ENCODE peak calls at places on chromosomes 4 and X, in nine cellular contexts. I is CD4-positive, alpha-beta T cell; B is tibial nerve; F is cardiac fibroblast; N is A549; P is retinal pigment epithelial cell; Q is GM12865; Y is HFFc6; J is right lobe of liver. K is an unnamed sample.

GRCh38 chrX:115324194-115324593 is 34.7 kb downstream of the LUZP4 start:
- DNase-seq in I (no peak), B (peak), F (no peak), N (no peak), P (no peak), Q (no peak), Y (no peak), J (no peak), K (peak)

GRCh38 chrX:52574416-52575275 is 57.8 kb upstream of the XAGE1B start:
- DNase-seq in I (no peak), B (no peak), F (peak), N (peak), P (peak), Q (peak), Y (peak), J (no peak), K (peak)

GRCh38 chr4:63123441-63123840 is 1285.8 kb downstream of the TECRL start:
- DNase-seq in I (no peak), B (no peak), F (no peak), N (peak), P (no peak), Q (no peak), Y (no peak), J (no peak), K (no peak)

GRCh38 chr4:181855307-181855706 is 387.9 kb upstream of the TENM3 start:
- DNase-seq in I (no peak), B (no peak), F (peak), N (no peak), P (no peak), Q (no peak), Y (no peak), J (no peak), K (no peak)

GRCh38 chrX:106875151-106875550 is 28.0 kb downstream of the RIPPLY1 start:
- DNase-seq in I (no peak), B (no peak), F (peak), N (no peak), P (no peak), Q (no peak), Y (no peak), J (no peak), K (no peak)

GRCh38 chr4:3285558-3286334 is 7.1 kb upstream of the RGS12 start:
- DNase-seq in I (no peak), B (no peak), F (peak), N (no peak), P (no peak), Q (no peak), Y (no peak), J (peak), K (no peak)

GRCh38 chr4:76663794-76664193 is 228.8 kb downstream of the SHROOM3 start:
- DNase-seq in I (no peak), B (no peak), F (no peak), N (no peak), P (no peak), Q (no peak), Y (no peak), J (no peak), K (no peak)

GRCh38 chrX:147570483-147570882 is 341.2 kb upstream of the FMR1 start:
- DNase-seq in I (no peak), B (no peak), F (no peak), N (no peak), P (no peak), Q (no peak), Y (no peak), J (no peak), K (no peak)

GRCh38 chrX:153935326-153935851 is 552 bp upstream of the NAA10 start:
- DNase-seq in I (no peak), B (no peak), F (no peak), N (no peak), P (no peak), Q (no peak), Y (no peak), J (no peak), K (no peak)

GRCh38 chrX:56978172-56978571 is 17.2 kb downstream of the SPIN3 start:
- DNase-seq in I (peak), B (peak), F (peak), N (peak), P (peak), Q (peak), Y (peak), J (no peak), K (peak)

GRCh38 chrX:50081282-50081955 is 119.4 kb downstream of the AKAP4 start:
- DNase-seq in I (no peak), B (no peak), F (peak), N (peak), P (no peak), Q (peak), Y (no peak), J (peak), K (peak)

GRCh38 chr4:23333946-23334878 is 555.6 kb downstream of the PPARGC1A start:
- DNase-seq in I (peak), B (peak), F (peak), N (peak), P (peak), Q (peak), Y (no peak), J (no peak), K (peak)

GRCh38 chr4:147122697-147123472 is 177.2 kb upstream of the TTC29 start:
- DNase-seq in I (no peak), B (no peak), F (no peak), N (no peak), P (no peak), Q (no peak), Y (no peak), J (no peak), K (no peak)

GRCh38 chr4:48490680-48491513 is 845 bp downstream of the ZAR1 start:
- DNase-seq in I (no peak), B (no peak), F (no peak), N (no peak), P (no peak), Q (no peak), Y (no peak), J (no peak), K (no peak)

GRCh38 chrX:153687121-153688039 is at the start of gene SLC6A8:
- DNase-seq in I (peak), B (peak), F (peak), N (peak), P (no peak), Q (peak), Y (peak), J (peak), K (peak)

GRCh38 chr4:48640699-48641098 is 139.4 kb downstream of the FRYL start:
- DNase-seq in I (no peak), B (no peak), F (no peak), N (no peak), P (peak), Q (no peak), Y (no peak), J (no peak), K (no peak)

GRCh38 chr4:7772708-7773385 is 166.8 kb downstream of the AFAP1 start:
- DNase-seq in I (no peak), B (peak), F (no peak), N (no peak), P (no peak), Q (no peak), Y (no peak), J (peak), K (no peak)

GRCh38 chrX:14670819-14671218 is 141.5 kb downstream of the GLRA2 start:
- DNase-seq in I (no peak), B (no peak), F (no peak), N (no peak), P (no peak), Q (peak), Y (no peak), J (no peak), K (no peak)

GRCh38 chrX:76064825-76065224 is 108.0 kb upstream of the PBDC1 start:
- DNase-seq in I (no peak), B (no peak), F (no peak), N (no peak), P (no peak), Q (peak), Y (no peak), J (no peak), K (no peak)

GRCh38 chrX:118219866-118220265 is 103.3 kb upstream of the KLHL13 start:
- DNase-seq in I (no peak), B (no peak), F (no peak), N (no peak), P (no peak), Q (no peak), Y (no peak), J (no peak), K (no peak)

GRCh38 chr4:62328526-62328925 is 1128.4 kb downstream of the ADGRL3 start:
- DNase-seq in I (no peak), B (no peak), F (no peak), N (no peak), P (no peak), Q (no peak), Y (no peak), J (no peak), K (no peak)

GRCh38 chrX:2145672-2146412 is 354.9 kb downstream of the DHRSX start:
- DNase-seq in I (no peak), B (no peak), F (no peak), N (no peak), P (no peak), Q (no peak), Y (no peak), J (no peak), K (peak)

GRCh38 chr4:144575181-144575580 is 70.8 kb upstream of the HHIP start:
- DNase-seq in I (no peak), B (no peak), F (peak), N (peak), P (no peak), Q (peak), Y (no peak), J (no peak), K (no peak)

GRCh38 chr4:113303315-113303714 is 253.9 kb downstream of the ANK2 start:
- DNase-seq in I (no peak), B (no peak), F (no peak), N (no peak), P (no peak), Q (no peak), Y (no peak), J (no peak), K (no peak)

GRCh38 chr4:54227261-54228063 is 1.6 kb upstream of the PDGFRA start:
- DNase-seq in I (no peak), B (peak), F (peak), N (peak), P (no peak), Q (no peak), Y (peak), J (peak), K (peak)

GRCh38 chr4:139656614-139657486 is 8.8 kb upstream of the MGST2 start:
- DNase-seq in I (peak), B (peak), F (peak), N (peak), P (no peak), Q (peak), Y (peak), J (peak), K (peak)

GRCh38 chrX:154378059-154378798 is 866 bp upstream of the EMD start:
- DNase-seq in I (peak), B (no peak), F (peak), N (no peak), P (no peak), Q (no peak), Y (no peak), J (peak), K (no peak)

GRCh38 chr4:3193531-3194203 is 55.3 kb upstream of the MSANTD1 start:
- DNase-seq in I (no peak), B (no peak), F (peak), N (no peak), P (no peak), Q (no peak), Y (peak), J (no peak), K (no peak)

GRCh38 chr4:156766846-156767245 is 204.8 kb downstream of the PDGFC start:
- DNase-seq in I (no peak), B (no peak), F (peak), N (no peak), P (no peak), Q (no peak), Y (peak), J (no peak), K (no peak)

GRCh38 chr4:74092957-74093356 is 6.0 kb downstream of the CXCL2 start:
- DNase-seq in I (no peak), B (no peak), F (no peak), N (no peak), P (no peak), Q (no peak), Y (no peak), J (no peak), K (no peak)

GRCh38 chr4:87414806-87415205 is 7.6 kb upstream of the NUDT9 start:
- DNase-seq in I (no peak), B (no peak), F (no peak), N (no peak), P (no peak), Q (no peak), Y (no peak), J (no peak), K (no peak)

GRCh38 chrX:104968241-104968640 is 252.3 kb downstream of the TEX13A start:
- DNase-seq in I (no peak), B (no peak), F (no peak), N (no peak), P (no peak), Q (no peak), Y (no peak), J (no peak), K (no peak)

DNA sequence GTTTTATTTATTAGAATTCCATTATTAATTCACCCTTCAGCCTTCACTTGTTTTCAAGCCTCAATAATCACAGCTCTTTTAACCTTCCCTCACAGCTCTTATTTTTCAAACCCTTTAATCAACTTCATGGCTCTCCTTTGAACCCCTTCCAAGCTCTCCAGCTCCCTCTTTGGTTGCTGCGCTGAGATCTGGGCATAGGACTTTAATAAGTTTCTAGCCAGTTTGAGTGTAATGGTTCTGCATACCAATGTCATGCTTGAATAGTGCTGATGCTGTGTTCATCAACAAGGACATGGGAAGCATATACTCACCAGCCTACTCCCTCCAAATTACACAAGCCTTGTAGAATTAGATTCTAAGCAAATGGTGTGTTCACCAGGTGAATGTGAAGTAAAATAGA is 3.5 kb upstream of the RNF212 start:
- DNase-seq in I (no peak), B (no peak), F (no peak), N (no peak), P (no peak), Q (no peak), Y (no peak), J (no peak), K (no peak)
- TF ChIP-seq CTCF in I (no peak), B (no peak), F (no peak), N (no peak), P (peak), Q (no peak), Y (peak), J (no peak), K (peak)

DNA sequence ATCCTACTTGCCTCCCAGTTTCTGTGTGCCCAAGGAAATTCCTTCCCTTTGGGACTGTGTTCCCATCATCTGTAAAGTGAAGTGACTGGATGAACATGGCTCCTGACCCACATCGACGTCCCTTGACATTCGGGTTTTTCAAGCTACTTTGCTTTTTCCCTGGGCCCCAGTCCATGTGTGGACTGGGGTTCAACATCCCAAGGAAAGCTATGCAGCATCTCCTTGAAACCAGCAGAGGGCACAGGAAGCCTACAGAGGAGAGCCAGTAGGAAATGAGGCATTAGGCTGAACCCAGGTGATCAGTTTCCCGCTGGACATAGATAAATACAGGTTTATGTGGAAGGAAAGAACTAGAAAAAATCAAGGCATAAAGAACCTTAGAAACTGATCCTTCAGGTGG is 145.1 kb upstream of the ARHGEF9 start:
- DNase-seq in I (no peak), B (no peak), F (peak), N (peak), P (no peak), Q (no peak), Y (peak), J (no peak), K (no peak)
- TF ChIP-seq CTCF in I (no peak), B (no peak), F (peak), N (peak), P (peak), Q (peak), Y (peak), J (no peak), K (peak)

GRCh38 chrX:148741441-148741840 is 241.0 kb downstream of the AFF2 start:
- DNase-seq in I (no peak), B (no peak), F (no peak), N (no peak), P (no peak), Q (no peak), Y (no peak), J (no peak), K (no peak)
- TF ChIP-seq CTCF in I (no peak), B (no peak), F (no peak), N (no peak), P (no peak), Q (no peak), Y (no peak), J (no peak), K (no peak)

GRCh38 chr4:24770111-24770584 is 25.2 kb upstream of the SOD3 start:
- DNase-seq in I (no peak), B (no peak), F (peak), N (peak), P (peak), Q (peak), Y (peak), J (no peak), K (peak)

GRCh38 chr4:24765331-24765990 is 29.9 kb upstream of the SOD3 start:
- DNase-seq in I (no peak), B (no peak), F (no peak), N (no peak), P (no peak), Q (no peak), Y (peak), J (no peak), K (no peak)

GRCh38 chr4:24768604-24769003 is 26.8 kb upstream of the SOD3 start:
- DNase-seq in I (no peak), B (no peak), F (no peak), N (no peak), P (no peak), Q (peak), Y (no peak), J (no peak), K (no peak)

GRCh38 chr4:24771241-24771640 is 24.1 kb upstream of the SOD3 start:
- DNase-seq in I (no peak), B (no peak), F (no peak), N (no peak), P (no peak), Q (no peak), Y (no peak), J (no peak), K (no peak)

DNA sequence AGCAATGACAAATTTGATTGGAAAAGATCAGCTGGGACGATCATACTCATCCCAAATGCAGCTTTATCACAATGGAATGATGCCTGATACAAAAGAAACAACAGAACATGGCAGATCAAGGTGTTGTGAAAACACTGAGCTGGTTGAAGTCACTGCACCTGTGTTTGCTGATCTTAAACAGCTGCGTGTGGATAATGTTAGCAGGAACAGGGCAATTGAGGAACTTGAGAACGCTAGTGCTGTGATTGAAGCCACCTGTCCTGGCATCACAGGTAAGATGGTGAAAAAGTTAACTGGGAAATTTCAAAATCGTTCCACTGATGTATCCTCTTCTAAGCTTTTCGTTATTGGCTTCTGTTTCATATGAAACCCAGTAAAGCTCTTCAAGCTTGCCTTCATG is 27.4 kb upstream of the SOD3 start:
- DNase-seq in I (no peak), B (no peak), F (no peak), N (no peak), P (no peak), Q (peak), Y (no peak), J (no peak), K (no peak)
- TF ChIP-seq CTCF in I (no peak), B (no peak), F (no peak), N (no peak), P (no peak), Q (no peak), Y (no peak), J (no peak), K (no peak)

K was measured in brain microvascular endothelial cell.